ENCODE peak calls at places on chromosomes 5 and 9, in eight cellular contexts. Z is ecto neural progenitor cell; F is esophagus muscularis mucosa; U is anterior cingulate cortex; M is stimulated activated CD8-positive, alpha-beta memory T cell treated with anti-CD3 and anti-CD28 coated beads, Interleukin-4, amount 100 ng/mL, for 1 hour; R is NCI-H1048; A is epithelial cell of proximal tubule; B is NCI-H146. N is an unnamed sample.

GRCh38 chr5:82894754-82895153 is 182.4 kb downstream of the TMEM167A start:
- DNase-seq in Z (no peak), F (no peak), U (no peak), M (no peak), R (no peak), A (no peak), B (no peak), N (no peak)

GRCh38 chr5:56751914-56752313 is 63.4 kb upstream of the MAP3K1 start:
- DNase-seq in Z (no peak), F (no peak), U (no peak), M (no peak), R (no peak), A (no peak), B (no peak), N (no peak)

GRCh38 chr5:16805478-16805877 is 130.6 kb downstream of the MYO10 start:
- DNase-seq in Z (no peak), F (no peak), U (no peak), M (no peak), R (no peak), A (no peak), B (no peak), N (no peak)

GRCh38 chr5:79759436-79759835 is 69.8 kb downstream of the CMYA5 start:
- DNase-seq in Z (no peak), F (no peak), U (no peak), M (no peak), R (no peak), A (no peak), B (no peak), N (no peak)

GRCh38 chr9:33165263-33166151 is 1.6 kb downstream of the B4GALT1 start:
- DNase-seq in Z (no peak), F (no peak), U (no peak), M (no peak), R (no peak), A (no peak), B (peak; percentile 53), N (peak; percentile 12)

GRCh38 chr5:10332301-10332700 is 21.2 kb upstream of the MARCHF6 start:
- DNase-seq in Z (no peak), F (peak; percentile 89), U (no peak), M (no peak), R (no peak), A (no peak), B (no peak), N (no peak)

GRCh38 chr5:21826884-21827283 is 1026.3 kb downstream of the CDH12 start:
- DNase-seq in Z (no peak), F (no peak), U (no peak), M (no peak), R (no peak), A (no peak), B (no peak), N (no peak)

GRCh38 chr9:134653259-134654009 is 11.8 kb downstream of the COL5A1 start:
- DNase-seq in Z (no peak), F (no peak), U (no peak), M (no peak), R (no peak), A (no peak), B (no peak), N (no peak)

GRCh38 chr9:126429190-126429589 is 102.6 kb downstream of the MVB12B start:
- DNase-seq in Z (no peak), F (no peak), U (no peak), M (no peak), R (no peak), A (no peak), B (no peak), N (no peak)

GRCh38 chr5:133145436-133146143 is 93.8 kb downstream of the HSPA4 start:
- DNase-seq in Z (no peak), F (peak; percentile 77), U (no peak), M (no peak), R (no peak), A (no peak), B (no peak), N (no peak)

GRCh38 chr5:83337453-83338035 is 134.0 kb upstream of the VCAN start:
- DNase-seq in Z (no peak), F (no peak), U (no peak), M (no peak), R (no peak), A (no peak), B (no peak), N (no peak)

GRCh38 chr5:172852490-172853354 is 18.7 kb downstream of the ERGIC1 start:
- DNase-seq in Z (no peak), F (no peak), U (no peak), M (no peak), R (no peak), A (no peak), B (no peak), N (no peak)

GRCh38 chr9:96209407-96210031 is 92.5 kb downstream of the HSD17B3 start:
- DNase-seq in Z (no peak), F (no peak), U (no peak), M (no peak), R (no peak), A (no peak), B (no peak), N (no peak)

N was measured in T-helper 9 cell.